ENCODE peak calls at places on chromosomes 12 and 14, in five cellular contexts. X is stomach, S is transverse colon, V is IMR-90, P is lower leg skin. F is an unnamed sample.

GRCh38 chr12:117118838-117119591 is 19.8 kb upstream of the TESC start:
- DNase-seq in X (no peak), S (no peak), V (no peak), P (no peak), F (no peak)

GRCh38 chr14:94051779-94052178 is 25.6 kb downstream of the OTUB2 start:
- DNase-seq in X (no peak), S (no peak), V (no peak), P (peak), F (no peak)

GRCh38 chr12:106251636-106252035 is 3.8 kb upstream of the CKAP4 start:
- DNase-seq in X (no peak), S (no peak), V (peak), P (no peak), F (no peak)

GRCh38 chr12:68350753-68351152 is 18.6 kb upstream of the MDM1 start:
- DNase-seq in X (no peak), S (no peak), V (peak), P (no peak), F (no peak)

GRCh38 chr14:81127785-81128184 is 93.0 kb downstream of the GTF2A1 start:
- DNase-seq in X (no peak), S (no peak), V (peak), P (no peak), F (no peak)

GRCh38 chr12:122395319-122395718 is 27.1 kb downstream of the CLIP1 start:
- DNase-seq in X (no peak), S (no peak), V (peak), P (no peak), F (no peak)

GRCh38 chr12:83709899-83710298 is 1023.2 kb downstream of the TMTC2 start:
- DNase-seq in X (no peak), S (no peak), V (no peak), P (no peak), F (no peak)

GRCh38 chr14:57009585-57010515 is 199.6 kb upstream of the OTX2 start:
- DNase-seq in X (no peak), S (no peak), V (no peak), P (no peak), F (no peak)

GRCh38 chr14:82394916-82395315 is 861.3 kb upstream of the SEL1L start:
- DNase-seq in X (no peak), S (no peak), V (no peak), P (no peak), F (no peak)

GRCh38 chr12:3097186-3097804 is 20.1 kb downstream of the TSPAN9 start:
- DNase-seq in X (peak), S (peak), V (peak), P (no peak), F (no peak)

GRCh38 chr12:94952325-94952724 is 51.2 kb downstream of the NDUFA12 start:
- DNase-seq in X (no peak), S (no peak), V (no peak), P (no peak), F (no peak)

GRCh38 chr12:88432536-88433462 is 147.5 kb downstream of the KITLG start:
- DNase-seq in X (no peak), S (no peak), V (peak), P (peak), F (no peak)

GRCh38 chr14:21990116-21990515 is 316.5 kb upstream of the OR4E1 start:
- DNase-seq in X (no peak), S (no peak), V (no peak), P (no peak), F (no peak)

GRCh38 chr14:26206640-26207039 is 391.2 kb downstream of the NOVA1 start:
- DNase-seq in X (no peak), S (no peak), V (no peak), P (no peak), F (no peak)

GRCh38 chr14:80996049-80996901 is 40.9 kb downstream of the TSHR start:
- DNase-seq in X (no peak), S (peak), V (peak), P (peak), F (no peak)

GRCh38 chr12:57740656-57741412 is 2.3 kb upstream of the AGAP2 start:
- DNase-seq in X (no peak), S (peak), V (no peak), P (no peak), F (no peak)

GRCh38 chr12:71865166-71865713 is 25.7 kb downstream of the TBC1D15 start:
- DNase-seq in X (no peak), S (no peak), V (peak), P (no peak), F (no peak)

GRCh38 chr14:84646791-84647500 is 883.0 kb upstream of the FLRT2 start:
- DNase-seq in X (no peak), S (no peak), V (peak), P (no peak), F (no peak)

GRCh38 chr12:12992418-12993175 is 7.5 kb downstream of the HEBP1 start:
- DNase-seq in X (peak), S (peak), V (peak), P (no peak), F (no peak)

GRCh38 chr14:103517172-103517566 is 5.5 kb downstream of the CKB start:
- DNase-seq in X (no peak), S (no peak), V (no peak), P (no peak), F (no peak)

GRCh38 chr14:52318057-52318456 is 3.9 kb downstream of the PTGER2 start:
- DNase-seq in X (no peak), S (no peak), V (no peak), P (no peak), F (no peak)

GRCh38 chr12:51122844-51123243 is 39.4 kb upstream of the CSRNP2 start:
- DNase-seq in X (no peak), S (no peak), V (no peak), P (no peak), F (no peak)

GRCh38 chr12:46299846-46300245 is 31.0 kb upstream of the SLC38A1 start:
- DNase-seq in X (no peak), S (no peak), V (no peak), P (no peak), F (no peak)

GRCh38 chr12:41190360-41190759 is 2.2 kb downstream of the PDZRN4 start:
- DNase-seq in X (no peak), S (no peak), V (no peak), P (no peak), F (no peak)
- H3K4me3 ChIP-seq in X (peak), S (peak), V (no peak), P (no peak), F (peak)

DNA sequence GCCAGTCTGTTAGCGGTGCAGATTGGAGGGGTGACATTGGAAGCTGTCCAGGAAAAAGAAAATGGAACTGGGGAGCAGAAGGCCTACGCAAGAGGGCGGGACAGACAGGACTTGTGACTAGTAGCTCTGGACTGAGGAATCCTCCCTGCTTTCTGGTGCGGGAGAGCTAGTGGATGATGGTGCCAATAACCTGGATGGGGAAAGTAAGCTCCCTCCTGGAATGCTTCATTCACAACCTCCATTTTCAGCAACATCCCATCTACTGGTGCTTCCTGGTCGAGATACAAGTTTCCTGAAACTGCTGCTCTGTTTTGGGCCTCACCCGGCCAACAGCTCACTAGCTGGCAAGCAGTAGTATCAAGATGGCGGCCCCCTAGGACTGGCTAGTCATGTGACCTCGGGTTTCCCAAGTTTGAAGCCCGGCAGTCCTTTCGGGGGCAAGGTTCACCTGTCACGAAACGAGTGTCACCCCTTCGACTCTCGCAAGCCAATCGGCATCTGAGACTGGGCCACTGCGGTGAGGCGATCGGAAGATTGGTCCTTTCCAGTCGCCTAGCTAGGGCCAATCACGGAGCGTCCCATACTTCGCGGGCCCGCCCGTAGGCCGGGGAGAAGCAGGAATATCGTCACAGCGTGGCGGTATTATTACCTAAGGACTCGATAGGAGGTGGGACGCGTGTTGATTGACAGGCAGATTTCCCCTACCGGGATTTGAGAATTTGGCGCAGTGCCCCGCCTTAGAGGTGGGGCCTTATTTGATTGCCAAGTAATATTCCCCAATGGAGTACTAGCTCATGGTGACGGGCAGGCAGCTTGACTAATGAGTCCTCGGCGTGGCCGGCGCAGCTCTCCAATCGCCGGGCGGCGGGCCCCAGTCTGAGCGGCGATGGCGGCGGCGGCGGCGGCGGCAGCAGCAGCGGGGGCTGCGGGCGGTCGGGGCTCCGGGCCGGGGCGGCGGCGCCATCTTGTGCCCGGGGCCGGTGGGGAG is at the start of gene PABPN1:
- DNase-seq in X (peak), S (peak), V (peak), P (peak), F (peak)
- TF ChIP-seq POLR2A in X (peak), S (peak), V (no peak), P (no peak), F (peak)

GRCh38 chr14:77123381-77124344 is 17.9 kb downstream of the ZDHHC22 start:
- DNase-seq in X (peak), S (peak), V (no peak), P (peak), F (peak)

GRCh38 chr14:77126074-77126325 is 15.6 kb downstream of the ZDHHC22 start:
- DNase-seq in X (no peak), S (no peak), V (no peak), P (no peak), F (no peak)

GRCh38 chr14:77126461-77126990 is 15.1 kb downstream of the ZDHHC22 start:
- DNase-seq in X (no peak), S (no peak), V (no peak), P (no peak), F (no peak)

GRCh38 chr14:77125275-77126073 is 16.1 kb downstream of the ZDHHC22 start:
- DNase-seq in X (no peak), S (no peak), V (no peak), P (no peak), F (no peak)

DNA sequence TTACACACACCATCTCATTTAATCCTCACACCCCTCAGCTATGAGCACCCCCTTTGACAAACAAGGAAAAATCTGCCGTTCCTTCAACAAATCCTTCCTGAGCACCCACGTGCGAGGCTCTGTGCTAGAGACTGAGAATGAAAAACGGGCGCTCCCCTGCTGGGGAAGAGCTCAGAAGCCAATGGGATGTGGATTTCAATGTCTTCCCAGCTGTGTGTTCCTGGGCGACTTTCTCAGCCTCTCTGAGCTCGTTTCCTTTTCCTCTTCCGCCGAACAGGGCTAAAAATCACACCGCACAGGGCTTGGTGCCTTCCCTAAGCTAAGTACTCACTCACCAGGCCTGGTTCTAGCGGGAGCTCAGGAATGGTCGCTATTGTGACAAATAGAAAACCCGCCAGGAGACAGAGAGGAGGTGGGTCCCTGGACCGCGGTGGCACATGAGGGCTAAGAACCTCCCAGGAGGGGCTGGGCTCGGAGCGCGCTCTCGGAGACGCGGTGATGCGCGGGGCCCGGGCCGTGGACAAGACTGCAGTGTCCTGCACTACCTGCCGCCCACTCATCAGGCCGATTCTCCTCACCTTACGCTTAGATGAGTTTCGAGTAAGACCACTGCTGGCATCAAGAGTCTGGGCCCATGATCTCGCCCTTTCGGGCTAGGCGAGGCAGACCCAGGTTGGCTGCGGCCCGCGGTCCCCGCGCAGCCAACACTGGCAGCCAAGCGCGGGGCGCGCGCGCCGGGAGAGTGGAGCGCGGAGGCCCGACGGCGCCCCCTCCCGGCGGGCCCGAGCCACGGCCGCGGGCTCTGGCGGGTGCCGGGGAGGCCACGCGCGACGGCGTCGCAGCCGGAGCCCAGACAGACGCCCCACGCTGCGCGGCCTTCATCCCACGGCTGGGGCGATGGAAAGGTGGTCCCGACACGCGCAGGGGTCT is 17.0 kb downstream of the ZDHHC22 start:
- DNase-seq in X (peak), S (peak), V (peak), P (no peak), F (no peak)
- TF ChIP-seq CTCF in X (no peak), S (peak), V (peak), P (no peak), F (peak)

GRCh38 chr14:89244720-89245119 is 172.3 kb downstream of the FOXN3 start:
- DNase-seq in X (no peak), S (no peak), V (no peak), P (no peak), F (no peak)

GRCh38 chr14:89242871-89243270 is 174.2 kb downstream of the FOXN3 start:
- DNase-seq in X (no peak), S (no peak), V (no peak), P (no peak), F (no peak)

GRCh38 chr14:89243765-89244164 is 173.3 kb downstream of the FOXN3 start:
- DNase-seq in X (no peak), S (no peak), V (no peak), P (no peak), F (no peak)

GRCh38 chr14:89241934-89242670 is 174.9 kb downstream of the FOXN3 start:
- DNase-seq in X (no peak), S (no peak), V (no peak), P (no peak), F (no peak)

GRCh38 chr14:89243286-89243685 is 173.7 kb downstream of the FOXN3 start:
- DNase-seq in X (no peak), S (no peak), V (no peak), P (no peak), F (no peak)
- H3K4me3 ChIP-seq in X (no peak), S (no peak), V (no peak), P (no peak), F (no peak)

GRCh38 chr14:105248368-105249174 is at the start of gene BTBD6:
- DNase-seq in X (peak), S (peak), V (peak), P (peak), F (peak)
- TF ChIP-seq POLR2A in X (no peak), S (peak), V (no peak), P (no peak), F (no peak)

F was measured in breast epithelium.